ENCODE peak calls at places on chromosomes 11 and 22, in ten cellular contexts. H is SJCRH30, E is right lobe of liver, Q is mammary epithelial cell, O is psoas muscle, J is uterus, C is PC-9, V is spleen, D is heart left ventricle, R is PC-3. I is an unnamed sample.

GRCh38 chr11:125674210-125674609 is 6.4 kb downstream of the ACRV1 start:
- DNase-seq in H (no peak), E (no peak), Q (no peak), O (no peak), J (no peak), C (no peak), V (no peak), D (no peak), R (no peak), I (no peak)

GRCh38 chr11:72363112-72363511 is 71.2 kb downstream of the CLPB start:
- DNase-seq in H (no peak), E (no peak), Q (no peak), O (no peak), J (no peak), C (no peak), V (no peak), D (no peak), R (no peak), I (no peak)

GRCh38 chr11:85438328-85438727 is 188.8 kb downstream of the DLG2 start:
- DNase-seq in H (no peak), E (no peak), Q (no peak), O (no peak), J (no peak), C (no peak), V (no peak), D (no peak), R (no peak), I (no peak)

GRCh38 chr11:23866641-23867040 is 630.2 kb upstream of the LUZP2 start:
- DNase-seq in H (no peak), E (no peak), Q (peak; percentile 32), O (no peak), J (no peak), C (no peak), V (no peak), D (no peak), R (peak; percentile 93), I (no peak)

GRCh38 chr11:126544311-126545056 is 189.0 kb downstream of the ST3GAL4 start:
- DNase-seq in H (peak; percentile 34), E (no peak), Q (peak; percentile 2), O (no peak), J (peak; percentile 39), C (no peak), V (no peak), D (no peak), R (peak; percentile 28), I (no peak)

GRCh38 chr22:44381761-44382454 is 69.2 kb upstream of the SHISAL1 start:
- DNase-seq in H (no peak), E (peak; percentile 12), Q (no peak), O (peak; percentile 32), J (no peak), C (no peak), V (peak; percentile 47), D (no peak), R (no peak), I (no peak)

GRCh38 chr22:31646186-31647019 is 15.6 kb downstream of the PISD start:
- DNase-seq in H (no peak), E (no peak), Q (peak; percentile 99), O (no peak), J (peak; percentile 47), C (peak; percentile 70), V (no peak), D (no peak), R (peak; percentile 72), I (peak; percentile 93)

GRCh38 chr22:50082961-50083461 is 2.2 kb downstream of the MLC1 start:
- DNase-seq in H (no peak), E (no peak), Q (peak; percentile 49), O (no peak), J (no peak), C (peak; percentile 16), V (peak; percentile 63), D (no peak), R (no peak), I (no peak)

GRCh38 chr11:59968395-59968783 is 4.6 kb downstream of the OOSP4A start:
- DNase-seq in H (no peak), E (no peak), Q (no peak), O (no peak), J (no peak), C (no peak), V (no peak), D (no peak), R (no peak), I (no peak)

GRCh38 chr11:60924110-60924905 is at the start of gene TMEM132A:
- DNase-seq in H (peak; percentile 80), E (peak; percentile 76), Q (peak; percentile 70), O (peak; percentile 78), J (peak; percentile 65), C (peak; percentile 78), V (peak; percentile 87), D (peak; percentile 82), R (peak; percentile 82), I (peak; percentile 58)

GRCh38 chr11:2512431-2513407 is 67.9 kb downstream of the KCNQ1 start:
- DNase-seq in H (no peak), E (peak; percentile 15), Q (no peak), O (peak; percentile 48), J (peak; percentile 11), C (no peak), V (peak; percentile 69), D (peak; percentile 16), R (no peak), I (no peak)

DNA sequence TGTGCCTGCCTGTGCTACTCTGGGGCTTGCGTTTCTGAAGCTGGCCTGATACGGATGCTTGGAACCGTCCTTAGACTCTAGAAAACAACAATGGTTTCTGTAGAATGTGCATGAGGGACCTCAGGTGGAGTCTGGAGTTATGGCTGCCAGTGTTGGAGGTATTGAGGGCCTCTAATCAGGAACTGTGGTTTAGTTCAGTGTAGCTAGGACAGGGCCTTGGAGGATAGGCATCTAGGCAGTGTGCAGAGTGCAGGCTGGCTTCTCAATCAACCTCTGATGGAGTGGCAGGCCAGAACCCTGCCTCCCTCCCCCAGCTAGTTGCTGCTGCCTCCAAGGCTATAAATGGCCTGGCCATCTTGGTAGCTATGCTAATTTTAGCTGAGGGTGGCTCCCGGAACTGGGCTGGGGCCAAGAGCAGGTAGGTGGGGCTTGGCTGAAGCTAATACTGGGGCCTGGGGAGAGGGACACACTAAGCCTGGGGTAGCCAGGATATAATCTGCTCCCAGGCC is 4.0 kb downstream of the STIM1 start:
- DNase-seq in H (no peak), E (peak; percentile 48), Q (no peak), O (peak; percentile 91), J (no peak), C (no peak), V (peak; percentile 81), D (peak; percentile 81), R (no peak), I (no peak)
- H3K27ac ChIP-seq in H (no peak overlapping the region), E (no peak overlapping the region), Q (no peak overlapping the region), O (peak overlapping the region; percentile 99), J (no peak overlapping the region), C (no peak overlapping the region), V (no peak overlapping the region), D (no peak overlapping the region), R (no peak overlapping the region), I (no peak overlapping the region)

GRCh38 chr11:131571571-131571970 is 201.2 kb downstream of the NTM start:
- DNase-seq in H (no peak), E (no peak), Q (no peak), O (no peak), J (no peak), C (no peak), V (no peak), D (no peak), R (no peak), I (no peak)
- H3K27me3 ChIP-seq in H (no peaks in the 10 kb centered on the region), E (no peaks in the 10 kb centered on the region), Q (no peaks in the 10 kb centered on the region), O (no peaks in the 10 kb centered on the region), J (no peaks in the 10 kb centered on the region), C (peaks cover 49% of the 10 kb centered on the region), V (no peaks in the 10 kb centered on the region), D (peaks cover 4% of the 10 kb centered on the region), R (peaks cover 54% of the 10 kb centered on the region), I (no peaks in the 10 kb centered on the region)

GRCh38 chr11:1177771-1178090 is 20.0 kb downstream of the MUC5AC start:
- DNase-seq in H (no peak), E (peak; percentile 10), Q (no peak), O (no peak), J (no peak), C (no peak), V (no peak), D (no peak), R (no peak), I (no peak)

GRCh38 chr11:1176224-1177019 is 18.7 kb downstream of the MUC5AC start:
- DNase-seq in H (no peak), E (peak; percentile 15), Q (no peak), O (peak; percentile 38), J (no peak), C (no peak), V (no peak), D (no peak), R (no peak), I (no peak)

GRCh38 chr11:1177020-1177770 is 19.4 kb downstream of the MUC5AC start:
- DNase-seq in H (no peak), E (peak; percentile 8), Q (no peak), O (peak; percentile 34), J (no peak), C (no peak), V (no peak), D (no peak), R (no peak), I (no peak)

GRCh38 chr11:1174441-1175370 is 17.0 kb downstream of the MUC5AC start:
- DNase-seq in H (no peak), E (peak; percentile 11), Q (no peak), O (peak; percentile 51), J (no peak), C (no peak), V (no peak), D (no peak), R (no peak), I (no peak)

GRCh38 chr11:1175461-1176223 is 17.9 kb downstream of the MUC5AC start:
- DNase-seq in H (no peak), E (peak; percentile 1), Q (no peak), O (no peak), J (no peak), C (no peak), V (no peak), D (no peak), R (no peak), I (no peak)
- H3K9me3 ChIP-seq in H (no peaks in the 10 kb centered on the region), E (no peaks in the 10 kb centered on the region), Q (peaks cover 38% of the 10 kb centered on the region), O (no peaks in the 10 kb centered on the region), J (no peaks in the 10 kb centered on the region), C (no peaks in the 10 kb centered on the region), V (no peaks in the 10 kb centered on the region), D (no peaks in the 10 kb centered on the region), R (no peaks in the 10 kb centered on the region), I (peaks cover 80% of the 10 kb centered on the region)

GRCh38 chr11:63558459-63559157 is 4.6 kb downstream of the PLAAT2 start:
- DNase-seq in H (no peak), E (no peak), Q (no peak), O (no peak), J (no peak), C (no peak), V (no peak), D (no peak), R (no peak), I (no peak)

GRCh38 chr11:63564056-63564784 is 1.0 kb upstream of the PLAAT2 start:
- DNase-seq in H (no peak), E (no peak), Q (no peak), O (no peak), J (no peak), C (peak; percentile 18), V (no peak), D (no peak), R (no peak), I (no peak)

GRCh38 chr11:63557548-63557947 is 5.6 kb downstream of the PLAAT2 start:
- DNase-seq in H (no peak), E (no peak), Q (no peak), O (no peak), J (no peak), C (no peak), V (no peak), D (no peak), R (no peak), I (no peak)

GRCh38 chr11:63563201-63564055 is at the start of gene PLAAT2:
- DNase-seq in H (no peak), E (no peak), Q (no peak), O (no peak), J (no peak), C (no peak), V (no peak), D (no peak), R (no peak), I (no peak)

GRCh38 chr11:63560506-63561179 is 2.5 kb downstream of the PLAAT2 start:
- DNase-seq in H (no peak), E (no peak), Q (peak; percentile 22), O (no peak), J (no peak), C (peak; percentile 66), V (no peak), D (no peak), R (peak; percentile 93), I (no peak)
- H3K27ac ChIP-seq in H (no peak overlapping the region), E (no peak overlapping the region), Q (peak overlapping the region; percentile 11), O (no peak overlapping the region), J (no peak overlapping the region), C (no peak overlapping the region), V (no peak overlapping the region), D (no peak overlapping the region), R (peak overlapping the region; percentile 81), I (no peak overlapping the region)

I was measured in trophoblast cell.